ENCODE peak calls at places on chromosomes 16 and 17, in six cellular contexts. One of them, this sample, is unnamed.

GRCh38 chr17:75319818-75320691 is 30.8 kb upstream of the SLC25A19 start:
- DNase-seq in non-pigmented ciliary epithelial cell: peak; percentile 67
- DNase-seq in Right ventricle myocardium superior: no peak
- DNase-seq in GM12865: peak; percentile 82
- DNase-seq in erythroblast: no peak
- DNase-seq in fibroblast of villous mesenchyme: peak; percentile 72
- DNase-seq in this sample: no peak

GRCh38 chr16:7513429-7513828 is 180.8 kb downstream of the RBFOX1 start:
- DNase-seq in Right ventricle myocardium superior: no peak
- DNase-seq in erythroblast: peak; percentile 36
- DNase-seq in non-pigmented ciliary epithelial cell: no peak
- DNase-seq in GM12865: peak; percentile 5
- DNase-seq in fibroblast of villous mesenchyme: no peak
- DNase-seq in this sample: no peak

GRCh38 chr17:8382052-8382879 is 727 bp downstream of the RPL26 start:
- DNase-seq in Right ventricle myocardium superior: no peak
- DNase-seq in GM12865: peak; percentile 31
- DNase-seq in fibroblast of villous mesenchyme: peak; percentile 23
- DNase-seq in erythroblast: peak; percentile 67
- DNase-seq in non-pigmented ciliary epithelial cell: no peak
- DNase-seq in this sample: no peak

GRCh38 chr16:13392341-13392740 is 490.9 kb downstream of the SHISA9 start:
- DNase-seq in erythroblast: no peak
- DNase-seq in Right ventricle myocardium superior: no peak
- DNase-seq in fibroblast of villous mesenchyme: no peak
- DNase-seq in non-pigmented ciliary epithelial cell: no peak
- DNase-seq in GM12865: no peak
- DNase-seq in this sample: no peak

GRCh38 chr16:1877089-1877488 is 5.1 kb upstream of the MEIOB start:
- DNase-seq in GM12865: no peak
- DNase-seq in erythroblast: no peak
- DNase-seq in Right ventricle myocardium superior: no peak
- DNase-seq in fibroblast of villous mesenchyme: no peak
- DNase-seq in non-pigmented ciliary epithelial cell: no peak
- DNase-seq in this sample: no peak

GRCh38 chr16:67055712-67056487 is 27.0 kb downstream of the CBFB start:
- DNase-seq in Right ventricle myocardium superior: no peak
- DNase-seq in GM12865: peak; percentile 56
- DNase-seq in non-pigmented ciliary epithelial cell: peak; percentile 94
- DNase-seq in fibroblast of villous mesenchyme: peak; percentile 94
- DNase-seq in erythroblast: peak; percentile 14
- DNase-seq in this sample: peak; percentile 77

GRCh38 chr16:55539488-55539887 is 27.0 kb upstream of the CAPNS2 start:
- DNase-seq in Right ventricle myocardium superior: no peak
- DNase-seq in fibroblast of villous mesenchyme: no peak
- DNase-seq in GM12865: no peak
- DNase-seq in erythroblast: no peak
- DNase-seq in non-pigmented ciliary epithelial cell: no peak
- DNase-seq in this sample: peak; percentile 69

GRCh38 chr17:13931111-13931526 is 138.2 kb upstream of the COX10 start:
- DNase-seq in GM12865: no peak
- DNase-seq in Right ventricle myocardium superior: no peak
- DNase-seq in fibroblast of villous mesenchyme: peak; percentile 89
- DNase-seq in non-pigmented ciliary epithelial cell: peak; percentile 9
- DNase-seq in erythroblast: no peak
- DNase-seq in this sample: peak; percentile 100

GRCh38 chr17:82931696-82932060 is 91.9 kb upstream of the ZNF750 start:
- DNase-seq in erythroblast: no peak
- DNase-seq in fibroblast of villous mesenchyme: peak; percentile 82
- DNase-seq in GM12865: no peak
- DNase-seq in non-pigmented ciliary epithelial cell: peak; percentile 63
- DNase-seq in Right ventricle myocardium superior: peak; percentile 81
- DNase-seq in this sample: peak; percentile 71

GRCh38 chr17:78338860-78339259 is 21.0 kb downstream of the SOCS3 start:
- DNase-seq in GM12865: peak; percentile 67
- DNase-seq in Right ventricle myocardium superior: no peak
- DNase-seq in erythroblast: no peak
- DNase-seq in non-pigmented ciliary epithelial cell: no peak
- DNase-seq in fibroblast of villous mesenchyme: no peak
- DNase-seq in this sample: no peak

GRCh38 chr16:51211148-51211547 is 60.1 kb upstream of the SALL1 start:
- DNase-seq in GM12865: no peak
- DNase-seq in erythroblast: no peak
- DNase-seq in fibroblast of villous mesenchyme: no peak
- DNase-seq in Right ventricle myocardium superior: no peak
- DNase-seq in non-pigmented ciliary epithelial cell: no peak
- DNase-seq in this sample: no peak

GRCh38 chr16:80250376-80250775 is 290.4 kb upstream of the DYNLRB2 start:
- DNase-seq in GM12865: no peak
- DNase-seq in non-pigmented ciliary epithelial cell: no peak
- DNase-seq in fibroblast of villous mesenchyme: no peak
- DNase-seq in erythroblast: no peak
- DNase-seq in Right ventricle myocardium superior: no peak
- DNase-seq in this sample: no peak

GRCh38 chr17:40284085-40284713 is 3.5 kb upstream of the CDC6 start:
- DNase-seq in Right ventricle myocardium superior: no peak
- DNase-seq in erythroblast: no peak
- DNase-seq in fibroblast of villous mesenchyme: peak; percentile 73
- DNase-seq in GM12865: no peak
- DNase-seq in non-pigmented ciliary epithelial cell: peak; percentile 70
- DNase-seq in this sample: no peak

GRCh38 chr17:51165680-51166197 is 472 bp upstream of the NME2 start:
- DNase-seq in Right ventricle myocardium superior: peak; percentile 47
- DNase-seq in non-pigmented ciliary epithelial cell: no peak
- DNase-seq in GM12865: no peak
- DNase-seq in fibroblast of villous mesenchyme: no peak
- DNase-seq in erythroblast: no peak
- DNase-seq in this sample: no peak

GRCh38 chr16:46991729-46992704 is 18.5 kb upstream of the DNAJA2 start:
- DNase-seq in erythroblast: no peak
- DNase-seq in fibroblast of villous mesenchyme: no peak
- DNase-seq in Right ventricle myocardium superior: no peak
- DNase-seq in non-pigmented ciliary epithelial cell: no peak
- DNase-seq in GM12865: no peak
- DNase-seq in this sample: no peak

GRCh38 chr17:78341559-78342437 is 18.1 kb downstream of the SOCS3 start:
- DNase-seq in erythroblast: peak; percentile 75
- DNase-seq in fibroblast of villous mesenchyme: peak; percentile 83
- DNase-seq in Right ventricle myocardium superior: peak; percentile 91
- DNase-seq in non-pigmented ciliary epithelial cell: no peak
- DNase-seq in GM12865: no peak
- DNase-seq in this sample: no peak

GRCh38 chr16:46695937-46696336 is 6.5 kb downstream of the ORC6 start:
- DNase-seq in Right ventricle myocardium superior: no peak
- DNase-seq in non-pigmented ciliary epithelial cell: no peak
- DNase-seq in GM12865: no peak
- DNase-seq in erythroblast: no peak
- DNase-seq in fibroblast of villous mesenchyme: no peak
- DNase-seq in this sample: no peak

GRCh38 chr17:75064040-75064439 is 17.0 kb downstream of the KCTD2 start:
- DNase-seq in erythroblast: no peak
- DNase-seq in fibroblast of villous mesenchyme: no peak
- DNase-seq in non-pigmented ciliary epithelial cell: no peak
- DNase-seq in Right ventricle myocardium superior: no peak
- DNase-seq in GM12865: no peak
- DNase-seq in this sample: no peak

GRCh38 chr16:87207965-87208364 is 109.2 kb downstream of the C16orf95 start:
- DNase-seq in erythroblast: no peak
- DNase-seq in Right ventricle myocardium superior: no peak
- DNase-seq in fibroblast of villous mesenchyme: no peak
- DNase-seq in non-pigmented ciliary epithelial cell: no peak
- DNase-seq in GM12865: no peak
- DNase-seq in this sample: no peak

GRCh38 chr17:45040459-45040858 is 11.0 kb downstream of the DCAKD start:
- DNase-seq in erythroblast: no peak
- DNase-seq in fibroblast of villous mesenchyme: no peak
- DNase-seq in GM12865: no peak
- DNase-seq in Right ventricle myocardium superior: no peak
- DNase-seq in non-pigmented ciliary epithelial cell: no peak
- DNase-seq in this sample: no peak

GRCh38 chr17:47802341-47803022 is 19.1 kb downstream of the OSBPL7 start:
- DNase-seq in GM12865: peak; percentile 72
- DNase-seq in erythroblast: peak; percentile 54
- DNase-seq in Right ventricle myocardium superior: no peak
- DNase-seq in fibroblast of villous mesenchyme: peak; percentile 48
- DNase-seq in non-pigmented ciliary epithelial cell: peak; percentile 19
- DNase-seq in this sample: no peak

GRCh38 chr16:89446136-89446974 is 44.0 kb downstream of the ANKRD11 start:
- DNase-seq in non-pigmented ciliary epithelial cell: no peak
- DNase-seq in erythroblast: no peak
- DNase-seq in fibroblast of villous mesenchyme: no peak
- DNase-seq in Right ventricle myocardium superior: peak; percentile 47
- DNase-seq in GM12865: no peak
- DNase-seq in this sample: no peak

This sample was measured in MV-4-11.